ENCODE peak calls at places on chromosome 5, in five cellular contexts. L is heart right ventricle, O is fibroblast of lung, E is right lobe of liver, Y is uterus. F is an unnamed sample.
A peak's percentile ranks its signal among the peaks of the same experiment; 100 is the strongest.

GRCh38 chr5:10756539-10756938 is 4.5 kb downstream of the DAP start:
- DNase-seq in E (no peak), O (peak; percentile 62), L (no peak), Y (no peak), F (no peak)

GRCh38 chr5:160298189-160298588 is 14.2 kb downstream of the CCNJL start:
- DNase-seq in O (no peak), Y (no peak), E (no peak), L (no peak), F (no peak)

GRCh38 chr5:130024006-130024405 is 119.7 kb downstream of the CHSY3 start:
- DNase-seq in E (no peak), Y (no peak), L (no peak), O (no peak), F (no peak)

GRCh38 chr5:15690611-15691010 is 190.6 kb downstream of the FBXL7 start:
- DNase-seq in E (no peak), Y (no peak), O (peak; percentile 17), L (no peak), F (no peak)

GRCh38 chr5:5826911-5827310 is 404.4 kb downstream of the ICE1 start:
- DNase-seq in E (no peak), Y (no peak), L (no peak), O (no peak), F (no peak)

GRCh38 chr5:51279983-51280382 is 103.3 kb upstream of the ISL1 start:
- DNase-seq in O (no peak), Y (no peak), E (no peak), L (no peak), F (no peak)

GRCh38 chr5:60092671-60093422 is 199.3 kb upstream of the PDE4D start:
- DNase-seq in E (no peak), L (no peak), Y (no peak), O (no peak), F (no peak)

GRCh38 chr5:21263361-21263760 is 1275.4 kb upstream of the CDH18 start:
- DNase-seq in O (peak; percentile 89), E (no peak), L (no peak), Y (no peak), F (no peak)

GRCh38 chr5:133236541-133236951 is 184.7 kb downstream of the HSPA4 start:
- DNase-seq in L (no peak), Y (no peak), O (no peak), E (no peak), F (no peak)

GRCh38 chr5:140114341-140115185 is 654 bp downstream of the PURA start:
- DNase-seq in O (peak; percentile 57), Y (peak; percentile 47), L (peak; percentile 70), E (peak; percentile 84), F (peak; percentile 66)

GRCh38 chr5:141995656-141996055 is 17.2 kb downstream of the GNPDA1 start:
- DNase-seq in Y (no peak), O (no peak), E (no peak), L (no peak), F (no peak)

GRCh38 chr5:147509710-147510651 is at the start of gene DPYSL3:
- DNase-seq in E (peak; percentile 64), Y (peak; percentile 79), O (peak; percentile 79), L (peak; percentile 77), F (peak; percentile 83)

GRCh38 chr5:125006011-125006685 is 259.7 kb upstream of the ZNF608 start:
- DNase-seq in O (no peak), L (no peak), Y (no peak), E (no peak), F (no peak)

GRCh38 chr5:75469017-75469416 is 42.4 kb downstream of the CERT1 start:
- DNase-seq in O (peak; percentile 8), Y (no peak), L (no peak), E (no peak), F (no peak)

GRCh38 chr5:151034422-151035379 is 14.3 kb downstream of the GPX3 start:
- DNase-seq in Y (no peak), O (no peak), L (no peak), E (no peak), F (no peak)

GRCh38 chr5:116509483-116510244 is 65.0 kb downstream of the SEMA6A start:
- DNase-seq in Y (no peak), O (no peak), E (no peak), L (no peak), F (no peak)

GRCh38 chr5:40404613-40405012 is 275.1 kb upstream of the PTGER4 start:
- DNase-seq in E (no peak), L (no peak), O (no peak), Y (no peak), F (no peak)

GRCh38 chr5:28726815-28727214 is 1688.4 kb upstream of the CDH9 start:
- DNase-seq in Y (no peak), L (no peak), O (no peak), E (no peak), F (no peak)
- H3K4me3 ChIP-seq in Y (no peak overlapping the region), L (no peak overlapping the region), O (no peak overlapping the region), E (no peak overlapping the region), F (no peak overlapping the region)

GRCh38 chr5:162391848-162392247 is 324.3 kb downstream of the GABRG2 start:
- DNase-seq in E (no peak), L (no peak), O (no peak), Y (no peak), F (no peak)
- H3K9me3 ChIP-seq in E (no peaks in the 10 kb centered on the region), L (peaks cover 19% of the 10 kb centered on the region), O (no peaks in the 10 kb centered on the region), Y (no peaks in the 10 kb centered on the region), F (no peaks in the 10 kb centered on the region)

GRCh38 chr5:2744485-2744884 is 7.0 kb downstream of the IRX2 start:
- DNase-seq in E (no peak), L (no peak), Y (no peak), O (no peak), F (no peak)
- H3K27ac ChIP-seq in E (no peak overlapping the region), L (no peak overlapping the region), Y (no peak overlapping the region), O (no peak overlapping the region), F (no peak overlapping the region)

DNA sequence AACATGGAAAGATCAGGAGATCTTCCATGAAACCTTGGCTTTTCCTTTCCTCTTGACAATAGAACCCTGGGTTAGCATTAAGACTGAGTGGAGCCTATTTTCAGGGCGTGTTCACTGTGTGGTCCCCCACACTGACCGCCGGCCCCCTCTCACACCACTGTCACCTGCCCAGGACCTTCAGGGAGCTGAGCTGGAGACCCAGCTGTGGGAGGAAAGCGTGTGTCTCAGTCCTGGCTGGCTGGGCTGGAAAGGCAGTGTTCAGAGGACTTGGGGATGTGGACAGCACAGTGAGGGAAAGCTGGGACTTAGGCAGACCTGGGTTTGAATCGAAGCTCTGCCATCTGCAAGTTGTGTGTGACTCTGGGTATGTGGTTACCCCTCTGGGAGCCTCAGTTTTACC is 268.1 kb downstream of the NSG2 start:
- DNase-seq in O (no peak), Y (no peak), E (no peak), L (no peak), F (no peak)
- H3K4me3 ChIP-seq in O (no peak overlapping the region), Y (no peak overlapping the region), E (no peak overlapping the region), L (no peak overlapping the region), F (no peak overlapping the region)

GRCh38 chr5:68653471-68653870 is 437.9 kb downstream of the PIK3R1 start:
- DNase-seq in E (no peak), O (no peak), L (no peak), Y (no peak), F (no peak)
- H3K9me3 ChIP-seq in E (no peaks in the 10 kb centered on the region), O (no peaks in the 10 kb centered on the region), L (no peaks in the 10 kb centered on the region), Y (no peaks in the 10 kb centered on the region), F (no peaks in the 10 kb centered on the region)